ENCODE peak calls at places on chromosomes 4 and X, in eight cellular contexts. J is left cardiac atrium, U is GM10248, Q is NCI-H748 treated with DMSO at 0.1 percent for 48 hours, K is nucleus accumbens, V is HFF-Myc, W is bronchial epithelial cell, S is left kidney. H is an unnamed sample.

GRCh38 chrX:140510306-140510676 is 5.4 kb upstream of the SOX3 start:
- DNase-seq in J (no peak), U (no peak), Q (no peak), K (no peak), V (no peak), W (no peak), S (peak; percentile 1), H (no peak)

GRCh38 chr4:151175754-151176153 is 76.3 kb downstream of the RPS3A start:
- DNase-seq in J (no peak), U (no peak), Q (no peak), K (no peak), V (no peak), W (no peak), S (no peak), H (no peak)

GRCh38 chr4:76831475-76832390 is 66.2 kb downstream of the SOWAHB start:
- DNase-seq in J (no peak), U (no peak), Q (no peak), K (no peak), V (no peak), W (peak; percentile 65), S (peak; percentile 89), H (no peak)

GRCh38 chrX:54492340-54492739 is 3.7 kb downstream of the FGD1 start:
- DNase-seq in J (peak; percentile 62), U (no peak), Q (no peak), K (no peak), V (no peak), W (peak; percentile 44), S (no peak), H (no peak)

GRCh38 chr4:94913316-94913715 is 155.6 kb downstream of the BMPR1B start:
- DNase-seq in J (no peak), U (peak; percentile 2), Q (no peak), K (no peak), V (no peak), W (no peak), S (no peak), H (no peak)

GRCh38 chr4:73348185-73348584 is 55.9 kb upstream of the ALB start:
- DNase-seq in J (no peak), U (no peak), Q (no peak), K (no peak), V (no peak), W (no peak), S (no peak), H (no peak)

GRCh38 chr4:141802324-141802723 is 165.9 kb downstream of the IL15 start:
- DNase-seq in J (no peak), U (no peak), Q (no peak), K (no peak), V (peak; percentile 10), W (peak; percentile 15), S (no peak), H (no peak)

GRCh38 chr4:162839814-162840213 is 326.9 kb downstream of the NAF1 start:
- DNase-seq in J (no peak), U (no peak), Q (no peak), K (no peak), V (no peak), W (no peak), S (no peak), H (no peak)

GRCh38 chrX:129494887-129495286 is 28.4 kb downstream of the SMARCA1 start:
- DNase-seq in J (no peak), U (no peak), Q (no peak), K (no peak), V (no peak), W (no peak), S (no peak), H (no peak)

GRCh38 chr4:100591156-100591876 is 73.5 kb upstream of the EMCN start:
- DNase-seq in J (peak; percentile 25), U (no peak), Q (no peak), K (no peak), V (no peak), W (no peak), S (peak; percentile 35), H (no peak)

GRCh38 chr4:161466321-161466720 is 697.5 kb downstream of the FSTL5 start:
- DNase-seq in J (no peak), U (no peak), Q (no peak), K (no peak), V (no peak), W (no peak), S (no peak), H (no peak)

GRCh38 chrX:55342533-55343501 is 78.1 kb upstream of the PAGE3 start:
- DNase-seq in J (no peak), U (peak; percentile 49), Q (peak; percentile 9), K (no peak), V (no peak), W (peak; percentile 82), S (peak; percentile 53), H (peak; percentile 56)

GRCh38 chr4:106986486-106986885 is 49.6 kb downstream of the DKK2 start:
- DNase-seq in J (no peak), U (no peak), Q (no peak), K (no peak), V (peak; percentile 39), W (peak; percentile 43), S (no peak), H (no peak)

GRCh38 chr4:16196482-16197393 is 29.5 kb downstream of the TAPT1 start:
- DNase-seq in J (no peak), U (no peak), Q (no peak), K (no peak), V (peak; percentile 30), W (peak; percentile 72), S (peak; percentile 92), H (peak; percentile 10)

GRCh38 chr4:141926414-141926813 is 290.0 kb downstream of the IL15 start:
- DNase-seq in J (no peak), U (no peak), Q (no peak), K (no peak), V (no peak), W (no peak), S (no peak), H (no peak)

GRCh38 chr4:6183740-6184139 is 16.6 kb downstream of the JAKMIP1 start:
- DNase-seq in J (no peak), U (peak; percentile 65), Q (no peak), K (no peak), V (no peak), W (no peak), S (no peak), H (no peak)

GRCh38 chr4:114688063-114688462 is 89.5 kb downstream of the UGT8 start:
- DNase-seq in J (no peak), U (no peak), Q (no peak), K (no peak), V (no peak), W (no peak), S (no peak), H (no peak)

GRCh38 chr4:13584481-13584880 is 40.2 kb upstream of the NKX3-2 start:
- DNase-seq in J (no peak), U (no peak), Q (no peak), K (no peak), V (no peak), W (no peak), S (no peak), H (no peak)

GRCh38 chrX:53300157-53300556 is 18.8 kb upstream of the IQSEC2 start:
- DNase-seq in J (no peak), U (no peak), Q (no peak), K (no peak), V (no peak), W (no peak), S (no peak), H (no peak)

GRCh38 chr4:10119773-10120172 is 3.2 kb upstream of the WDR1 start:
- DNase-seq in J (no peak), U (no peak), Q (no peak), K (no peak), V (no peak), W (no peak), S (no peak), H (no peak)

GRCh38 chrX:68947882-68948605 is 119.2 kb downstream of the EFNB1 start:
- DNase-seq in J (no peak), U (peak; percentile 2), Q (no peak), K (no peak), V (no peak), W (no peak), S (no peak), H (no peak)

GRCh38 chr4:128315756-128316520 is 28.3 kb upstream of the PGRMC2 start:
- DNase-seq in J (no peak), U (no peak), Q (no peak), K (no peak), V (no peak), W (peak; percentile 55), S (no peak), H (no peak)